ENCODE peak calls at places on chromosomes 2 and 18, in eight cellular contexts. O, C, M, V, G, W, J and D are unnamed samples.

GRCh38 chr2:85729825-85730510 is 23.8 kb upstream of the ATOH8 start:
- DNase-seq in M (no peak), O (no peak), J (no peak), C (no peak), G (no peak), W (no peak), V (no peak), D (no peak)

GRCh38 chr18:41695441-41695840 is 259.6 kb upstream of the PIK3C3 start:
- DNase-seq in W (no peak), C (no peak), M (peak), V (no peak), J (no peak), O (no peak), G (no peak), D (no peak)

GRCh38 chr18:76544511-76545350 is 49.7 kb upstream of the ZNF516 start:
- DNase-seq in O (no peak), M (no peak), W (no peak), C (no peak), J (no peak), V (no peak), G (no peak), D (no peak)

GRCh38 chr2:179843541-179843940 is 17.9 kb downstream of the ZNF385B start:
- DNase-seq in C (no peak), V (no peak), M (no peak), O (no peak), J (no peak), G (no peak), W (no peak), D (no peak)

GRCh38 chr2:158573739-158574138 is 117.0 kb downstream of the PKP4 start:
- DNase-seq in J (no peak), G (no peak), V (no peak), C (peak), M (no peak), W (no peak), O (no peak), D (no peak)

GRCh38 chr2:212409560-212409959 is 129.0 kb downstream of the ERBB4 start:
- DNase-seq in W (no peak), C (peak), G (no peak), V (no peak), O (no peak), J (no peak), M (no peak), D (no peak)

GRCh38 chr2:102040229-102040628 is 48.5 kb downstream of the IL1R2 start:
- DNase-seq in J (no peak), M (peak), W (no peak), V (no peak), G (no peak), C (no peak), O (no peak), D (no peak)

GRCh38 chr2:59322005-59322404 is 1080.9 kb upstream of the FANCL start:
- DNase-seq in G (no peak), V (no peak), C (no peak), J (no peak), O (no peak), W (no peak), M (no peak), D (no peak)

GRCh38 chr18:78642561-78643398 is 336.8 kb upstream of the SALL3 start:
- DNase-seq in G (no peak), J (no peak), V (no peak), M (no peak), C (no peak), O (peak), W (no peak), D (no peak)

GRCh38 chr2:225091336-225091735 is 49.1 kb upstream of the DOCK10 start:
- DNase-seq in M (peak), J (no peak), C (peak), W (no peak), O (no peak), V (no peak), G (no peak), D (no peak)

GRCh38 chr2:134738150-134738865 is 19.5 kb upstream of the TMEM163 start:
- DNase-seq in W (no peak), O (no peak), V (no peak), G (no peak), M (peak), J (no peak), C (no peak), D (no peak)

GRCh38 chr2:79723830-79724229 is 211.0 kb downstream of the CTNNA2 start:
- DNase-seq in C (peak), V (no peak), J (no peak), O (no peak), G (no peak), W (no peak), M (peak), D (no peak)

GRCh38 chr18:14089176-14089575 is 43.1 kb downstream of the ZNF519 start:
- DNase-seq in C (no peak), G (no peak), M (no peak), W (no peak), O (no peak), V (no peak), J (no peak), D (no peak)

GRCh38 chr2:215833531-215834162 is 179.7 kb downstream of the MREG start:
- DNase-seq in V (no peak), O (no peak), W (no peak), C (peak), M (peak), J (no peak), G (no peak), D (no peak)

GRCh38 chr2:105734762-105735538 is 9.8 kb upstream of the NCK2 start:
- DNase-seq in J (no peak), W (no peak), O (no peak), M (peak), C (peak), G (no peak), V (no peak), D (no peak)

GRCh38 chr2:98601532-98602132 is 6.7 kb downstream of the COA5 start:
- DNase-seq in G (no peak), O (no peak), M (peak), W (no peak), J (peak), V (no peak), C (peak), D (no peak)

GRCh38 chr2:201796478-201796865 is 9.9 kb upstream of the CDK15 start:
- DNase-seq in V (no peak), G (no peak), C (peak), W (no peak), O (no peak), M (no peak), J (no peak), D (no peak)

GRCh38 chr2:211045025-211045424 is 488.6 kb downstream of the CPS1 start:
- DNase-seq in V (no peak), O (no peak), W (no peak), J (no peak), C (peak), M (no peak), G (no peak), D (no peak)

GRCh38 chr2:68052717-68053422 is 9.9 kb downstream of the C1D start:
- DNase-seq in V (no peak), M (no peak), C (no peak), W (no peak), J (no peak), G (no peak), O (no peak), D (no peak)

GRCh38 chr2:19496646-19497045 is 138.2 kb upstream of the OSR1 start:
- DNase-seq in W (no peak), O (no peak), V (no peak), M (no peak), C (peak), J (no peak), G (no peak), D (no peak)

GRCh38 chr2:47225061-47225783 is 70.1 kb upstream of the STPG4 start:
- DNase-seq in M (peak), W (peak), O (no peak), V (no peak), J (no peak), C (peak), G (peak), D (no peak)

GRCh38 chr2:149226790-149227189 is 103.6 kb upstream of the LYPD6 start:
- DNase-seq in M (no peak), J (no peak), G (no peak), V (no peak), W (no peak), C (peak), O (no peak), D (no peak)

GRCh38 chr18:57523171-57523956 is 63.1 kb downstream of the FECH start:
- DNase-seq in C (no peak), G (no peak), V (no peak), M (no peak), O (no peak), W (no peak), J (no peak), D (no peak)

GRCh38 chr18:10343778-10344177 is 110.7 kb upstream of the APCDD1 start:
- DNase-seq in J (no peak), G (no peak), W (no peak), O (no peak), M (no peak), C (no peak), V (no peak), D (no peak)

GRCh38 chr2:111897924-111898702 is at the start of gene MERTK:
- DNase-seq in W (peak), G (peak), M (peak), J (peak), C (peak), V (peak), O (peak), D (peak)
- TF ChIP-seq CTCF in W (peak), G (peak), M (peak), J (no peak), C (peak), V (no peak), O (peak), D (no peak)

GRCh38 chr18:48785091-48785614 is 165.6 kb downstream of the SMAD7 start:
- DNase-seq in G (no peak), M (no peak), C (no peak), V (peak), O (no peak), W (no peak), J (no peak), D (no peak)
- TF ChIP-seq CTCF in G (no peak), M (no peak), C (no peak), V (no peak), O (no peak), W (no peak), J (no peak), D (no peak)

DNA sequence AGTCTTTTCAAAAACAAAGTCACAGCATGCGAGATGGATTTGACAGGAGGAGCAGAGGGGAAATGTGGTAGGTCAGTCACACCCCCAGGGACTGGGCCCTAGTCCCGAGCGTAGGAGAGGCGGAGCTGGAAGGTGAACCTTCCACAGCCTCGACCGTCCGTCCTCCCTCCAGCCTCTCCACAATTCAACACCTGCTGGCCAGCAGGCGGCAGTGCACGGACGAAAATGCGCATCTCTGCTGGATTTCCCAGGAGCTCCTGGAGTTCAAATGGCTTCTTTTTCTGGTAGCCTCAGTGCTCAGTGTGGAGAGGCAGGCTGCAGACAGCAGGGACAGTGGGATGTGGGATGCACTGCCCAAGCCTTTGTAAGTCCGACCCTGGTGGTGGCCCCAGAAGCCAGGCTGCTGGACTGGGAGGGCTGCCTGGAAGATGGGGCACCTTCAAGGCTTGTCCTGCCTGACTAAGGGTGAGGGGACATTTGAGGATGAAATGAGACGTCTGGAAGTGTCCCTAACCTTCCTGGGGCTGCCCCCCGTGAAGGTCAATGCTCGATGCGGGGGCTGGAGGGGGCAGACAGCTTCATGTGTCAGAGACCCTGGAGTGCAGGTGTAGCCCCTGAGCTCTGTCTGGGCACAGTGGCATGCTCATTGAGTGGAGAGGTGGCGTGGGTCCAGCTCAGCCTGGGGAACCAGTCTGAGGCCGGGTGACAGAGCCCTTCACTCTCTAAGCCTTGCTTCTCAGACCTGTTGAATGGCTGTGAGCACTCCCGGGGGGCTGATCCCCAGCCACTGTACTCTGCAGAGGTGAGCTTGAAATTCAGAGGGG is 189.5 kb downstream of the TFCP2L1 start:
- DNase-seq in W (peak), J (peak), C (peak), G (peak), M (peak), O (no peak), V (no peak), D (no peak)
- TF ChIP-seq CTCF in W (peak), J (peak), C (peak), G (peak), M (peak), O (no peak), V (no peak), D (no peak)

DNA sequence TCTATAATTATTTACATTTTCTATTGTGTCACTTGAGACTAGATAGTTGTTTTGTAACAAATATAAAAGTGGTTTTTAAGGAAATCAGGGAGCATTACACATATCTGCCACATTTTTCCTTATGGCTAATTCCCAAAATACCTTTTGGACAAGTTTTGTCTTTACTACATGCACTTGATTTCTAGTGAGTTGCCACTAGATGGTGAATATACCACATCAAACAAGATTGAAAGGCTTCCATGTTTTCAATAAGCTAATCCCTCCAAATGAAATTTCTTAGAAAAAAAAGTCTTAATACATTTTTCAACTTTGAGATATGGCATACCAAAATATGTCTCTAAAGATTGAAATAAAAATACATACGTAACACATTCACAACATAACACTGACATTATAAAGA is 9.1 kb upstream of the HIBCH start:
- DNase-seq in W (no peak), C (peak), M (peak), V (no peak), O (no peak), J (no peak), G (no peak), D (no peak)
- TF ChIP-seq CTCF in W (peak), C (peak), M (no peak), V (no peak), O (no peak), J (no peak), G (no peak), D (no peak)

DNA sequence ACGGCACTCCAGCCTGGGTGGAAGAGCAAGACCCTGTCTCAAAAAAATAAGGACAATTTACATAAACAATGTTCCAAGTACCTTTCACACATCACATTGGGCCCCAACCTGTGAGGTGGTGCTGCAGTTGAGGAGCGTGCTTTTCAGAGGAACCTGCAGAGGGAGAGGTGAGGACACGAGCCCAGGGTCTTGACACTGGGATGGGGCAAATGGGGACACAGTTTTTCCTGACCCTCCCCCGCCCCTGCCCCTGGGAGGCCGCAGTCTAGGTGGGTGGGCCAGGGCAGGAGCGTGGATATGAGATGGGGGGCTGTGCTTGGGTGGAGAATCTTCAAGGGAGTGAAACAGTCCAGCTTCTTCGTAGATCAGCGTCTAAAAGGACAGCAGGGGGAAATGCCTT is 112.9 kb downstream of the SEPTIN10 start:
- DNase-seq in G (no peak), J (no peak), V (no peak), O (no peak), M (no peak), W (no peak), C (no peak), D (no peak)
- TF ChIP-seq CTCF in G (no peak), J (no peak), V (no peak), O (no peak), M (no peak), W (no peak), C (no peak), D (no peak)

GRCh38 chr2:23199115-23199918 is 185.7 kb upstream of the KLHL29 start:
- DNase-seq in M (peak), G (no peak), O (no peak), J (no peak), V (no peak), W (no peak), C (peak), D (no peak)
- TF ChIP-seq CTCF in M (peak), G (no peak), O (no peak), J (peak), V (no peak), W (peak), C (peak), D (no peak)

GRCh38 chr2:112216158-112216557 is 38.7 kb downstream of the ZC3H8 start:
- DNase-seq in M (peak), G (no peak), O (no peak), C (peak), W (no peak), J (peak), V (no peak), D (no peak)
- TF ChIP-seq CTCF in M (peak), G (no peak), O (no peak), C (peak), W (no peak), J (no peak), V (no peak), D (no peak)

GRCh38 chr18:3970929-3971328 is 484.2 kb downstream of the DLGAP1 start:
- DNase-seq in C (no peak), J (no peak), G (peak), V (no peak), O (no peak), M (no peak), W (no peak), D (no peak)
- TF ChIP-seq CTCF in C (no peak), J (no peak), G (peak), V (no peak), O (no peak), M (peak), W (peak), D (no peak)